ENCODE peak calls at places on chromosomes 13 and 19, in nine cellular contexts. One of them, this sample, is unnamed.
A peak's percentile ranks its signal among the peaks of the same experiment; 100 is the strongest.

GRCh38 chr19:8041553-8041952 is 11.0 kb upstream of the CCL25 start:
- DNase-seq in cardiac muscle cell: no peak
- DNase-seq in iris pigment epithelial cell: no peak
- DNase-seq in SK-N-DZ: no peak
- DNase-seq in dorsolateral prefrontal cortex: no peak
- DNase-seq in stimulated activated CD8-positive, alpha-beta memory T cell treated with anti-CD3 and anti-CD28 coated beads, Interleukin-2, amount 100 ng/mL, for 48 hours: no peak
- DNase-seq in T-cell: no peak
- DNase-seq in heart right ventricle: no peak
- DNase-seq in kidney: no peak
- DNase-seq in this sample: no peak

GRCh38 chr13:71624641-71625040 is 242.4 kb downstream of the DACH1 start:
- DNase-seq in cardiac muscle cell: peak; percentile 2
- DNase-seq in iris pigment epithelial cell: no peak
- DNase-seq in SK-N-DZ: peak; percentile 90
- DNase-seq in dorsolateral prefrontal cortex: no peak
- DNase-seq in stimulated activated CD8-positive, alpha-beta memory T cell treated with anti-CD3 and anti-CD28 coated beads, Interleukin-2, amount 100 ng/mL, for 48 hours: no peak
- DNase-seq in T-cell: no peak
- DNase-seq in heart right ventricle: no peak
- DNase-seq in kidney: no peak
- DNase-seq in this sample: no peak

GRCh38 chr13:107006646-107007045 is 438.7 kb upstream of the ARGLU1 start:
- DNase-seq in cardiac muscle cell: no peak
- DNase-seq in iris pigment epithelial cell: no peak
- DNase-seq in SK-N-DZ: no peak
- DNase-seq in dorsolateral prefrontal cortex: no peak
- DNase-seq in stimulated activated CD8-positive, alpha-beta memory T cell treated with anti-CD3 and anti-CD28 coated beads, Interleukin-2, amount 100 ng/mL, for 48 hours: no peak
- DNase-seq in T-cell: no peak
- DNase-seq in heart right ventricle: no peak
- DNase-seq in kidney: no peak
- DNase-seq in this sample: no peak

GRCh38 chr19:30406220-30406944 is 34.2 kb downstream of the ZNF536 start:
- DNase-seq in cardiac muscle cell: no peak
- DNase-seq in iris pigment epithelial cell: no peak
- DNase-seq in SK-N-DZ: no peak
- DNase-seq in dorsolateral prefrontal cortex: peak; percentile 51
- DNase-seq in stimulated activated CD8-positive, alpha-beta memory T cell treated with anti-CD3 and anti-CD28 coated beads, Interleukin-2, amount 100 ng/mL, for 48 hours: no peak
- DNase-seq in T-cell: no peak
- DNase-seq in heart right ventricle: peak; percentile 33
- DNase-seq in kidney: no peak
- DNase-seq in this sample: no peak

GRCh38 chr19:7346488-7346971 is 2.2 kb upstream of the ARHGEF18 start:
- DNase-seq in cardiac muscle cell: no peak
- DNase-seq in iris pigment epithelial cell: no peak
- DNase-seq in SK-N-DZ: no peak
- DNase-seq in dorsolateral prefrontal cortex: no peak
- DNase-seq in stimulated activated CD8-positive, alpha-beta memory T cell treated with anti-CD3 and anti-CD28 coated beads, Interleukin-2, amount 100 ng/mL, for 48 hours: no peak
- DNase-seq in T-cell: no peak
- DNase-seq in heart right ventricle: no peak
- DNase-seq in kidney: no peak
- DNase-seq in this sample: no peak

GRCh38 chr13:30463820-30464495 is 1.8 kb downstream of the HMGB1 start:
- DNase-seq in cardiac muscle cell: peak; percentile 67
- DNase-seq in iris pigment epithelial cell: peak; percentile 71
- DNase-seq in SK-N-DZ: peak; percentile 34
- DNase-seq in dorsolateral prefrontal cortex: peak; percentile 33
- DNase-seq in stimulated activated CD8-positive, alpha-beta memory T cell treated with anti-CD3 and anti-CD28 coated beads, Interleukin-2, amount 100 ng/mL, for 48 hours: peak; percentile 60
- DNase-seq in T-cell: peak; percentile 50
- DNase-seq in heart right ventricle: peak; percentile 57
- DNase-seq in kidney: peak; percentile 87
- DNase-seq in this sample: no peak

GRCh38 chr19:52248256-52248655 is 21.1 kb upstream of the ZNF766 start:
- DNase-seq in cardiac muscle cell: peak; percentile 62
- DNase-seq in iris pigment epithelial cell: peak; percentile 68
- DNase-seq in SK-N-DZ: peak; percentile 24
- DNase-seq in dorsolateral prefrontal cortex: no peak
- DNase-seq in stimulated activated CD8-positive, alpha-beta memory T cell treated with anti-CD3 and anti-CD28 coated beads, Interleukin-2, amount 100 ng/mL, for 48 hours: no peak
- DNase-seq in T-cell: peak; percentile 30
- DNase-seq in heart right ventricle: peak; percentile 31
- DNase-seq in kidney: no peak
- DNase-seq in this sample: no peak

GRCh38 chr19:4077800-4078683 is 11.3 kb upstream of the ZBTB7A start:
- DNase-seq in cardiac muscle cell: peak; percentile 60
- DNase-seq in iris pigment epithelial cell: no peak
- DNase-seq in SK-N-DZ: no peak
- DNase-seq in dorsolateral prefrontal cortex: no peak
- DNase-seq in stimulated activated CD8-positive, alpha-beta memory T cell treated with anti-CD3 and anti-CD28 coated beads, Interleukin-2, amount 100 ng/mL, for 48 hours: no peak
- DNase-seq in T-cell: no peak
- DNase-seq in heart right ventricle: peak; percentile 84
- DNase-seq in kidney: peak; percentile 89
- DNase-seq in this sample: peak; percentile 71

GRCh38 chr13:45156565-45157361 is 36.5 kb downstream of the GTF2F2 start:
- DNase-seq in cardiac muscle cell: no peak
- DNase-seq in iris pigment epithelial cell: peak; percentile 32
- DNase-seq in SK-N-DZ: no peak
- DNase-seq in dorsolateral prefrontal cortex: no peak
- DNase-seq in stimulated activated CD8-positive, alpha-beta memory T cell treated with anti-CD3 and anti-CD28 coated beads, Interleukin-2, amount 100 ng/mL, for 48 hours: no peak
- DNase-seq in T-cell: no peak
- DNase-seq in heart right ventricle: no peak
- DNase-seq in kidney: no peak
- DNase-seq in this sample: no peak

GRCh38 chr13:60164490-60164889 is 762 bp upstream of the DIAPH3 start:
- DNase-seq in cardiac muscle cell: peak; percentile 50
- DNase-seq in iris pigment epithelial cell: no peak
- DNase-seq in SK-N-DZ: no peak
- DNase-seq in dorsolateral prefrontal cortex: no peak
- DNase-seq in stimulated activated CD8-positive, alpha-beta memory T cell treated with anti-CD3 and anti-CD28 coated beads, Interleukin-2, amount 100 ng/mL, for 48 hours: no peak
- DNase-seq in T-cell: no peak
- DNase-seq in heart right ventricle: no peak
- DNase-seq in kidney: no peak
- DNase-seq in this sample: no peak

GRCh38 chr13:111577956-111578595 is 257.6 kb downstream of the TEX29 start:
- DNase-seq in cardiac muscle cell: no peak
- DNase-seq in iris pigment epithelial cell: no peak
- DNase-seq in SK-N-DZ: no peak
- DNase-seq in dorsolateral prefrontal cortex: no peak
- DNase-seq in stimulated activated CD8-positive, alpha-beta memory T cell treated with anti-CD3 and anti-CD28 coated beads, Interleukin-2, amount 100 ng/mL, for 48 hours: no peak
- DNase-seq in T-cell: no peak
- DNase-seq in heart right ventricle: no peak
- DNase-seq in kidney: no peak
- DNase-seq in this sample: no peak

GRCh38 chr13:111423168-111423785 is 102.8 kb downstream of the TEX29 start:
- DNase-seq in cardiac muscle cell: no peak
- DNase-seq in iris pigment epithelial cell: no peak
- DNase-seq in SK-N-DZ: no peak
- DNase-seq in dorsolateral prefrontal cortex: no peak
- DNase-seq in stimulated activated CD8-positive, alpha-beta memory T cell treated with anti-CD3 and anti-CD28 coated beads, Interleukin-2, amount 100 ng/mL, for 48 hours: no peak
- DNase-seq in T-cell: no peak
- DNase-seq in heart right ventricle: no peak
- DNase-seq in kidney: no peak
- DNase-seq in this sample: no peak

GRCh38 chr19:4115050-4115817 is 8.7 kb downstream of the MAP2K2 start:
- DNase-seq in cardiac muscle cell: no peak
- DNase-seq in iris pigment epithelial cell: no peak
- DNase-seq in SK-N-DZ: no peak
- DNase-seq in dorsolateral prefrontal cortex: peak; percentile 89
- DNase-seq in stimulated activated CD8-positive, alpha-beta memory T cell treated with anti-CD3 and anti-CD28 coated beads, Interleukin-2, amount 100 ng/mL, for 48 hours: peak; percentile 33
- DNase-seq in T-cell: peak; percentile 63
- DNase-seq in heart right ventricle: peak; percentile 58
- DNase-seq in kidney: no peak
- DNase-seq in this sample: peak; percentile 75

GRCh38 chr13:111318396-111318795 is 2.0 kb upstream of the TEX29 start:
- DNase-seq in cardiac muscle cell: no peak
- DNase-seq in iris pigment epithelial cell: no peak
- DNase-seq in SK-N-DZ: no peak
- DNase-seq in dorsolateral prefrontal cortex: no peak
- DNase-seq in stimulated activated CD8-positive, alpha-beta memory T cell treated with anti-CD3 and anti-CD28 coated beads, Interleukin-2, amount 100 ng/mL, for 48 hours: no peak
- DNase-seq in T-cell: no peak
- DNase-seq in heart right ventricle: no peak
- DNase-seq in kidney: peak; percentile 46
- DNase-seq in this sample: no peak

GRCh38 chr19:40578442-40578908 is 1.8 kb downstream of the SHKBP1 start:
- DNase-seq in cardiac muscle cell: peak; percentile 57
- DNase-seq in iris pigment epithelial cell: peak; percentile 24
- DNase-seq in SK-N-DZ: peak; percentile 72
- DNase-seq in dorsolateral prefrontal cortex: peak; percentile 73
- DNase-seq in stimulated activated CD8-positive, alpha-beta memory T cell treated with anti-CD3 and anti-CD28 coated beads, Interleukin-2, amount 100 ng/mL, for 48 hours: no peak
- DNase-seq in T-cell: no peak
- DNase-seq in heart right ventricle: no peak
- DNase-seq in kidney: no peak
- DNase-seq in this sample: no peak

GRCh38 chr13:105537113-105537512 is 998.3 kb downstream of the EFNB2 start:
- DNase-seq in cardiac muscle cell: no peak
- DNase-seq in iris pigment epithelial cell: no peak
- DNase-seq in SK-N-DZ: no peak
- DNase-seq in dorsolateral prefrontal cortex: no peak
- DNase-seq in stimulated activated CD8-positive, alpha-beta memory T cell treated with anti-CD3 and anti-CD28 coated beads, Interleukin-2, amount 100 ng/mL, for 48 hours: no peak
- DNase-seq in T-cell: no peak
- DNase-seq in heart right ventricle: no peak
- DNase-seq in kidney: no peak
- DNase-seq in this sample: no peak

GRCh38 chr19:40225440-40226305 is 816 bp downstream of the CCNP start:
- DNase-seq in cardiac muscle cell: no peak
- DNase-seq in iris pigment epithelial cell: peak; percentile 38
- DNase-seq in SK-N-DZ: no peak
- DNase-seq in dorsolateral prefrontal cortex: no peak
- DNase-seq in stimulated activated CD8-positive, alpha-beta memory T cell treated with anti-CD3 and anti-CD28 coated beads, Interleukin-2, amount 100 ng/mL, for 48 hours: no peak
- DNase-seq in T-cell: no peak
- DNase-seq in heart right ventricle: no peak
- DNase-seq in kidney: no peak
- DNase-seq in this sample: no peak

GRCh38 chr19:8192227-8192820 is 16.8 kb upstream of the CERS4 start:
- DNase-seq in cardiac muscle cell: no peak
- DNase-seq in iris pigment epithelial cell: no peak
- DNase-seq in SK-N-DZ: no peak
- DNase-seq in dorsolateral prefrontal cortex: no peak
- DNase-seq in stimulated activated CD8-positive, alpha-beta memory T cell treated with anti-CD3 and anti-CD28 coated beads, Interleukin-2, amount 100 ng/mL, for 48 hours: no peak
- DNase-seq in T-cell: no peak
- DNase-seq in heart right ventricle: no peak
- DNase-seq in kidney: no peak
- DNase-seq in this sample: no peak

GRCh38 chr13:106371024-106371423 is 164.4 kb downstream of the EFNB2 start:
- DNase-seq in cardiac muscle cell: no peak
- DNase-seq in iris pigment epithelial cell: no peak
- DNase-seq in SK-N-DZ: no peak
- DNase-seq in dorsolateral prefrontal cortex: no peak
- DNase-seq in stimulated activated CD8-positive, alpha-beta memory T cell treated with anti-CD3 and anti-CD28 coated beads, Interleukin-2, amount 100 ng/mL, for 48 hours: no peak
- DNase-seq in T-cell: no peak
- DNase-seq in heart right ventricle: no peak
- DNase-seq in kidney: no peak
- DNase-seq in this sample: no peak

GRCh38 chr13:91132381-91132780 is 215.1 kb upstream of the MIR17HG start:
- DNase-seq in cardiac muscle cell: no peak
- DNase-seq in iris pigment epithelial cell: no peak
- DNase-seq in SK-N-DZ: no peak
- DNase-seq in dorsolateral prefrontal cortex: no peak
- DNase-seq in stimulated activated CD8-positive, alpha-beta memory T cell treated with anti-CD3 and anti-CD28 coated beads, Interleukin-2, amount 100 ng/mL, for 48 hours: no peak
- DNase-seq in T-cell: no peak
- DNase-seq in heart right ventricle: no peak
- DNase-seq in kidney: no peak
- DNase-seq in this sample: no peak

GRCh38 chr19:50333235-50333736 is 4.1 kb upstream of the KCNC3 start:
- DNase-seq in cardiac muscle cell: peak; percentile 92
- DNase-seq in iris pigment epithelial cell: peak; percentile 89
- DNase-seq in SK-N-DZ: peak; percentile 31
- DNase-seq in dorsolateral prefrontal cortex: peak; percentile 98
- DNase-seq in stimulated activated CD8-positive, alpha-beta memory T cell treated with anti-CD3 and anti-CD28 coated beads, Interleukin-2, amount 100 ng/mL, for 48 hours: peak; percentile 82
- DNase-seq in T-cell: peak; percentile 85
- DNase-seq in heart right ventricle: peak; percentile 87
- DNase-seq in kidney: peak; percentile 97
- DNase-seq in this sample: peak; percentile 76

GRCh38 chr19:33376423-33376822 is 2.9 kb downstream of the CEBPG start:
- DNase-seq in cardiac muscle cell: peak; percentile 84
- DNase-seq in iris pigment epithelial cell: peak; percentile 68
- DNase-seq in SK-N-DZ: no peak
- DNase-seq in dorsolateral prefrontal cortex: no peak
- DNase-seq in stimulated activated CD8-positive, alpha-beta memory T cell treated with anti-CD3 and anti-CD28 coated beads, Interleukin-2, amount 100 ng/mL, for 48 hours: no peak
- DNase-seq in T-cell: no peak
- DNase-seq in heart right ventricle: peak; percentile 73
- DNase-seq in kidney: peak; percentile 85
- DNase-seq in this sample: no peak

GRCh38 chr19:48613024-48613851 is 1.6 kb downstream of the FAM83E start:
- DNase-seq in cardiac muscle cell: no peak
- DNase-seq in iris pigment epithelial cell: no peak
- DNase-seq in SK-N-DZ: no peak
- DNase-seq in dorsolateral prefrontal cortex: peak; percentile 62
- DNase-seq in stimulated activated CD8-positive, alpha-beta memory T cell treated with anti-CD3 and anti-CD28 coated beads, Interleukin-2, amount 100 ng/mL, for 48 hours: no peak
- DNase-seq in T-cell: no peak
- DNase-seq in heart right ventricle: no peak
- DNase-seq in kidney: no peak
- DNase-seq in this sample: no peak

GRCh38 chr13:95154441-95154886 is 146.8 kb downstream of the ABCC4 start:
- DNase-seq in cardiac muscle cell: no peak
- DNase-seq in iris pigment epithelial cell: no peak
- DNase-seq in SK-N-DZ: no peak
- DNase-seq in dorsolateral prefrontal cortex: no peak
- DNase-seq in stimulated activated CD8-positive, alpha-beta memory T cell treated with anti-CD3 and anti-CD28 coated beads, Interleukin-2, amount 100 ng/mL, for 48 hours: no peak
- DNase-seq in T-cell: no peak
- DNase-seq in heart right ventricle: no peak
- DNase-seq in kidney: no peak
- DNase-seq in this sample: no peak

GRCh38 chr19:16355293-16356043 is 30.8 kb downstream of the KLF2 start:
- DNase-seq in cardiac muscle cell: peak; percentile 65
- DNase-seq in iris pigment epithelial cell: peak; percentile 43
- DNase-seq in SK-N-DZ: no peak
- DNase-seq in dorsolateral prefrontal cortex: peak; percentile 36
- DNase-seq in stimulated activated CD8-positive, alpha-beta memory T cell treated with anti-CD3 and anti-CD28 coated beads, Interleukin-2, amount 100 ng/mL, for 48 hours: no peak
- DNase-seq in T-cell: no peak
- DNase-seq in heart right ventricle: peak; percentile 51
- DNase-seq in kidney: peak; percentile 77
- DNase-seq in this sample: no peak

GRCh38 chr13:91741925-91742324 is 343.5 kb downstream of the GPC5 start:
- DNase-seq in cardiac muscle cell: no peak
- DNase-seq in iris pigment epithelial cell: no peak
- DNase-seq in SK-N-DZ: no peak
- DNase-seq in dorsolateral prefrontal cortex: no peak
- DNase-seq in stimulated activated CD8-positive, alpha-beta memory T cell treated with anti-CD3 and anti-CD28 coated beads, Interleukin-2, amount 100 ng/mL, for 48 hours: no peak
- DNase-seq in T-cell: no peak
- DNase-seq in heart right ventricle: no peak
- DNase-seq in kidney: no peak
- DNase-seq in this sample: no peak

GRCh38 chr19:38667552-38668205 is 20.2 kb downstream of the ACTN4 start:
- DNase-seq in cardiac muscle cell: no peak
- DNase-seq in iris pigment epithelial cell: peak; percentile 93
- DNase-seq in SK-N-DZ: no peak
- DNase-seq in dorsolateral prefrontal cortex: no peak
- DNase-seq in stimulated activated CD8-positive, alpha-beta memory T cell treated with anti-CD3 and anti-CD28 coated beads, Interleukin-2, amount 100 ng/mL, for 48 hours: no peak
- DNase-seq in T-cell: no peak
- DNase-seq in heart right ventricle: no peak
- DNase-seq in kidney: peak; percentile 1
- DNase-seq in this sample: no peak

GRCh38 chr13:49248433-49249002 is 793 bp downstream of the CDADC1 start:
- DNase-seq in cardiac muscle cell: peak; percentile 52
- DNase-seq in iris pigment epithelial cell: peak; percentile 60
- DNase-seq in SK-N-DZ: no peak
- DNase-seq in dorsolateral prefrontal cortex: no peak
- DNase-seq in stimulated activated CD8-positive, alpha-beta memory T cell treated with anti-CD3 and anti-CD28 coated beads, Interleukin-2, amount 100 ng/mL, for 48 hours: no peak
- DNase-seq in T-cell: no peak
- DNase-seq in heart right ventricle: no peak
- DNase-seq in kidney: no peak
- DNase-seq in this sample: peak; percentile 59

GRCh38 chr19:2254052-2254872 is 2.0 kb downstream of the JSRP1 start:
- DNase-seq in cardiac muscle cell: peak; percentile 59
- DNase-seq in iris pigment epithelial cell: no peak
- DNase-seq in SK-N-DZ: no peak
- DNase-seq in dorsolateral prefrontal cortex: no peak
- DNase-seq in stimulated activated CD8-positive, alpha-beta memory T cell treated with anti-CD3 and anti-CD28 coated beads, Interleukin-2, amount 100 ng/mL, for 48 hours: no peak
- DNase-seq in T-cell: no peak
- DNase-seq in heart right ventricle: no peak
- DNase-seq in kidney: peak; percentile 80
- DNase-seq in this sample: no peak

GRCh38 chr13:98111168-98112098 is 31.5 kb upstream of the FARP1 start:
- DNase-seq in cardiac muscle cell: no peak
- DNase-seq in iris pigment epithelial cell: no peak
- DNase-seq in SK-N-DZ: no peak
- DNase-seq in dorsolateral prefrontal cortex: no peak
- DNase-seq in stimulated activated CD8-positive, alpha-beta memory T cell treated with anti-CD3 and anti-CD28 coated beads, Interleukin-2, amount 100 ng/mL, for 48 hours: no peak
- DNase-seq in T-cell: no peak
- DNase-seq in heart right ventricle: no peak
- DNase-seq in kidney: no peak
- DNase-seq in this sample: no peak

GRCh38 chr19:14554382-14554812 is 17.5 kb downstream of the NDUFB7 start:
- DNase-seq in cardiac muscle cell: no peak
- DNase-seq in iris pigment epithelial cell: no peak
- DNase-seq in SK-N-DZ: no peak
- DNase-seq in dorsolateral prefrontal cortex: no peak
- DNase-seq in stimulated activated CD8-positive, alpha-beta memory T cell treated with anti-CD3 and anti-CD28 coated beads, Interleukin-2, amount 100 ng/mL, for 48 hours: no peak
- DNase-seq in T-cell: no peak
- DNase-seq in heart right ventricle: no peak
- DNase-seq in kidney: no peak
- DNase-seq in this sample: no peak